ENCODE peak calls at places on chromosomes 11 and 22, in nine cellular contexts. F is AG04450, O is fibroblast of villous mesenchyme, X is breast epithelium, N is adipocyte, T is tibial nerve, P is A673, V is foreskin fibroblast, J is pancreas. I is an unnamed sample.

GRCh38 chr22:26586556-26587325 is 3.2 kb downstream of the TPST2 start:
- DNase-seq in F (no peak), O (peak), J (no peak), P (no peak), T (no peak), N (no peak), V (peak), X (no peak), I (no peak)

GRCh38 chr11:13388741-13389140 is 74.3 kb downstream of the BTBD10 start:
- DNase-seq in F (no peak), J (no peak), V (no peak), P (no peak), N (no peak), X (no peak), T (no peak), O (no peak), I (no peak)

GRCh38 chr11:82494988-82495432 is 238.7 kb downstream of the FAM181B start:
- DNase-seq in J (no peak), O (no peak), F (no peak), T (no peak), P (peak), X (no peak), N (no peak), V (no peak), I (no peak)

GRCh38 chr11:13298765-13299164 is 21.2 kb downstream of the BMAL1 start:
- DNase-seq in N (no peak), P (no peak), F (no peak), X (no peak), V (no peak), J (no peak), T (no peak), O (no peak), I (no peak)

GRCh38 chr11:85751738-85752137 is 59.2 kb downstream of the SYTL2 start:
- DNase-seq in O (no peak), F (no peak), T (no peak), J (no peak), N (no peak), V (peak), P (no peak), X (no peak), I (no peak)

GRCh38 chr22:35542157-35542971 is 1.7 kb downstream of the RASD2 start:
- DNase-seq in X (no peak), N (no peak), J (no peak), F (no peak), P (no peak), O (no peak), T (no peak), V (no peak), I (no peak)

GRCh38 chr11:44806631-44807030 is 79.9 kb downstream of the TSPAN18 start:
- DNase-seq in P (no peak), X (no peak), F (no peak), J (no peak), T (no peak), V (no peak), N (no peak), O (no peak), I (no peak)

GRCh38 chr22:16603448-16603768 is 10.8 kb upstream of the CCT8L2 start:
- DNase-seq in X (no peak), O (no peak), P (no peak), V (peak), T (no peak), F (no peak), J (no peak), N (no peak), I (no peak)

GRCh38 chr22:21455334-21456089 is 11.7 kb upstream of the TMEM191C start:
- DNase-seq in P (peak), J (no peak), X (no peak), V (no peak), T (no peak), F (no peak), N (no peak), O (no peak), I (no peak)

GRCh38 chr22:28822930-28823481 is 22.6 kb upstream of the XBP1 start:
- DNase-seq in V (no peak), T (no peak), N (no peak), X (peak), F (no peak), P (no peak), O (no peak), J (peak), I (no peak)

GRCh38 chr11:69227271-69227670 is 66.7 kb upstream of the MYEOV start:
- DNase-seq in X (no peak), J (no peak), O (no peak), P (no peak), N (no peak), V (no peak), F (no peak), T (no peak), I (peak)

GRCh38 chr22:31206896-31207687 is 5.0 kb upstream of the LIMK2 start:
- DNase-seq in F (no peak), V (no peak), X (peak), O (no peak), N (no peak), J (no peak), T (no peak), P (no peak), I (no peak)

GRCh38 chr11:73528877-73529530 is 68.9 kb downstream of the FAM168A start:
- DNase-seq in V (no peak), F (no peak), P (no peak), O (no peak), T (no peak), J (peak), N (no peak), X (no peak), I (no peak)
- H3K4me3 ChIP-seq in V (no peak), F (no peak), P (no peak), O (peak), T (peak), J (no peak), N (peak), X (peak), I (peak)

DNA sequence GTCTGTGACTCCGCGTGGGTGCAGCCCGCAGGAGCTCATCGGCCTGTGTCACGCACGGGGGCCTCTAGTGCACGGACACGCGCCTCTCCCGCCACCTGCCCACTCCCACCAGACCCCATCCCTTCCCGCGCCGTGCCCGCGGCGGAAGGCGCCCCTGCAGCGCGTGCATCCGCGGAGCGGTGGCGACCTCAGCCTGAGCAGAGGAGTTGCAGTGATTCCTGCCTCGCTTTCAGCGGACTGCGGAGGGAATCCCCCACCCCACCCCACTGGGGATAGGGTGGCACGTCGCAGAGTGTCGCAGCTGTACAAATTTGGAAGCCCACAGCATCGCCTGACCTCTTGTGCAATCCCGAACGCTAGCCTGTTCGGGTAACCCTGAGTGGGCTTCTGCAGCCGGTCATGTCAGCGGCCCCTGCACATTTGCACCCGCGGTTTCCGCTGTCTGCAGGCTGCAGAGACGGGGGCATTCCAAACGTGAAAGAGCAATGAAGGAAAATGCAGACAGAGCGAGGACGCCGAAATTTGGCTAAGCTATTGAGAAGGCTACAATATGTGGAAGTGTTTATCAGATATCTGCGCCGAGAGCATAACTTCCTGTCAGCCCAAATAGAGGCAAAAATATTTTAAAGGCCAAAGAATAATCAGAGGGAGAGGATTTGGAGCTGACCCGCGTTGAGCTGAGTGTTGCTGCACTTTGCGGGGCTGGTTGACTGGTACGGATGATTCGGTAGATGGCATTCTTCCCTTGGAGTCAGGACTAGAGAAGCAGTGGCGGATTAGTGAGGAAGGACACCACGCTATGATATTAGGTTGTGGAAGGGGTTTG is 619 bp upstream of the ARHGAP20 start:
- DNase-seq in N (peak), J (no peak), T (peak), F (no peak), V (peak), X (peak), O (peak), P (peak), I (peak)
- H3K4me3 ChIP-seq in N (peak), J (peak), T (peak), F (peak), V (peak), X (peak), O (peak), P (peak), I (peak)

DNA sequence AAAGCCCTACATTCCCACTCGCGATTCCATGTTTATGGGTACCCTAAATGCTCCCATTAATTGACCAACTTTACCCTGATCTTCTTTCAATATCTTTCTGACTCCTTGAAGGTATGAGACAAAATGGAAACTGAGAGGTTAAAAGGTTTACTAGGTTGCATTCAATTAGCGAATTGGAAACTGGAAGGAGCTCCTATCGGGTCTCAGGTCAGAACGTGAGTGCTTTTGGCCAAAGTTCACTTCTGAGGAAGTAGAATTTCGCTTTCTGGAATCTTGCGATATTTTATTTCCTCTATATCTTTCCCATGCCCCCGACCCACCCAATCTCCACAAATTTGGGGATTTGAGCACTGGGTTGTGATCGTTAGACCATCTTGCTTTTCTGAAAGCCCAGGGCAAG is 2.6 kb downstream of the EHF start:
- DNase-seq in V (no peak), P (no peak), J (no peak), O (no peak), F (no peak), X (no peak), T (no peak), N (no peak), I (no peak)
- H3K4me3 ChIP-seq in V (no peak), P (no peak), J (peak), O (no peak), F (no peak), X (peak), T (no peak), N (no peak), I (no peak)

DNA sequence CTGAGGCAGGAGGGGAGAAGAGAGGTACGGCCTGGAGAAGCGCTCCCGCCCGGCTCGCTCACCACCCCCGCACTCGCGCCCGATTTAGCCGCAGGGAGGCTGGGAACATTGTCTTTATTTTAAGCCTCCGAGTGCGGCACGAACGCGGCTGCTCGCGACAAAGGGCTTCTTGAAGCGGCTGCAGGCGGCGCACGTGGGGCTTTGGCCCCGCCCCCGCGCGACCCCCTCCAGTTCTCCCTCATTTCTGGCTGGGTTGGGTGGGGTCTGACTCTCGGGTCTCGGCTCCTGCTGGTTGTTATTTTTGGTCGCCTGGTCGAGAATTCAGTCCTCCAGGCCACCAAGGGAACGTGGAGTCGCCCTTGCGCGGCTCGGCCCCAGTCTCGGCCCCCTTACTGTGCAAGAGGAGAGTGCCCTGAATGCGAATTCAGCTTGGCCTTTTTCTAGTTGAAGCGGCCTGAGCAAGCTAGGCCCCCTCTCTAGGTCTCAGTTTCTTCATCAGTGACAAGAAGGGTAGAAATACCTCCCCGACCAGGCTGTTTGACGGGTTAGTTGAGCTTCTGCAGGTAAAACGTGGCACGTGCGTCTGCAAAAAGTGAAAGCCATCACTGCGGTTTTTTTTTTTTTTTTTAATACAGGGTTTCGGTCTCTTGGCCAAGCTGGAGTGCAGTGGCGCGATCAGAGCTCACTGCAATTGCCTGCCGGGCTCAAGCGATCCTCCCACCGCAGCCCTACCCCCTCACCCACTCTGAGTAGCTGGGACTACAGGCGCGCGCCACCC is 2.7 kb upstream of the CHRM1 start:
- DNase-seq in J (no peak), O (no peak), V (peak), F (no peak), P (peak), N (no peak), X (no peak), T (no peak), I (no peak)
- H3K4me3 ChIP-seq in J (peak), O (no peak), V (peak), F (peak), P (peak), N (peak), X (peak), T (peak), I (peak)

GRCh38 chr11:504053-504993 is 2.7 kb downstream of the RNH1 start:
- DNase-seq in V (peak), F (no peak), J (no peak), T (peak), O (peak), N (peak), X (no peak), P (no peak), I (peak)
- H3K4me3 ChIP-seq in V (peak), F (peak), J (peak), T (peak), O (peak), N (peak), X (peak), P (peak), I (peak)

GRCh38 chr11:126437731-126438130 is 82.2 kb downstream of the ST3GAL4 start:
- DNase-seq in V (no peak), J (no peak), T (no peak), P (no peak), O (no peak), N (no peak), F (no peak), X (no peak), I (no peak)
- H3K4me3 ChIP-seq in V (no peak), J (no peak), T (no peak), P (no peak), O (no peak), N (no peak), F (no peak), X (no peak), I (no peak)

DNA sequence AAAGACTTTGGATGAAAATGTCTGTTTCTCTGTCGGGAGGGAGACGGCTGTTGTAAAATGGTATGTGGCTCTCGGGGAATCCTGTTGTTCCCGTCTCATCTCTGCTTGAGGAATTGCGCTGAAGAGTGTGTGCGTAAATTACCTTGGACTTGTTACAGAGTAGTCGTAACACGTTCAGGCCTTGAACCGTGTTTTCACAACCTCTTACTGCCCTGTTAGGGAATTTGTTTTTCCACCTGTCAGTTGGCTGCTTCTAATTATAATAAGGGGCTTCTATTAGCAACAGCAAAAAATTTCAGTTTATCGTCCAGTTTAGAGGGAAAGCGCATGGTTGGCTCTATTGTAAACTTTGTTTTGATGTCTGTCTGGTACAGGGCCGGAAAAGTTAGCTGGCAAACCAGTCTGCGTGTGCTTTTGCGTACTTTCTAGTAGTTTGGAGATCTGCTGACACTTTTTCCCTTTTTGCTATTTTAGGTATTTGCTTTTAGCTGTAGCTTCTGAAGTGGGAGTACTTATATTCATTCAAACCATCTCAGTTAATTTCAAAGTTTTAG is 1.5 kb downstream of the HIPK3 start:
- DNase-seq in P (no peak), J (no peak), T (peak), F (no peak), O (no peak), N (no peak), X (no peak), V (no peak), I (no peak)
- H3K4me3 ChIP-seq in P (peak), J (peak), T (peak), F (peak), O (peak), N (peak), X (peak), V (peak), I (peak)

DNA sequence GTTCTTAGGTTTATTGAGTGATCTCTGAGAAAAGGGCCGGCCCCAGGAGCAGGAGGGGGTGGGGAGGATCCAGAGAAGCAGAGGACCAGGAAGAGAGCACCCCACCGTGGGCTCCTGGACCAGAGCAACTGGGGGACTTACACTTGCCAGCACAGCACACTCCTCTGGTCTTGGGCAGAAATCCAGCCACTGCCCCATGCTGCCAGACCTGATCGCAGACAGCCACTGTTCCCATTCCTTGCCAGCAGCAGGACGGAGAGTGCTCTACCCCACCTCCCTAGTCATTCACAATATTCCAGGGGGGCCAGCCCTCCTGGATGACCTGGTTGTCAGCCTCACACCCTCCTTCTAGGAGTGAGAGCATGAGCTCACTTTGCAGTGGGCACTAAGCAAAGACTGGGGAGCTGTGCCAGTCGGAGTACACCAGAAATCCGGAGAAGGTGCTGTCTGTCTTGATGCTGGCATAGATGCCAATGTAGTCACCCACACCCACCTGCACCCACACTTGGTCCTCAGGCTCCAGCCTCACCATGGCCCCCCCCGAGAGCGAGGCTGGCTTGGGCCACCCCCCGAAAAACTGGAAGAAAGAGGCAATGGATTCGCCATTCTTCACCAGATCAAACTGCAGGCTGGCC is 1.6 kb downstream of the C1QTNF5 start:
- DNase-seq in N (peak), P (no peak), O (no peak), J (no peak), F (no peak), V (no peak), T (no peak), X (no peak), I (no peak)
- H3K4me3 ChIP-seq in N (peak), P (peak), O (peak), J (peak), F (peak), V (peak), T (peak), X (peak), I (peak)

GRCh38 chr22:33202455-33202854 is 144.3 kb upstream of the SYN3 start:
- DNase-seq in F (no peak), O (no peak), J (no peak), T (no peak), V (no peak), P (no peak), N (no peak), X (no peak), I (no peak)

GRCh38 chr22:33210129-33210784 is 152.1 kb upstream of the SYN3 start:
- DNase-seq in J (peak), O (peak), V (peak), P (peak), X (no peak), F (no peak), T (no peak), N (peak), I (no peak)

DNA sequence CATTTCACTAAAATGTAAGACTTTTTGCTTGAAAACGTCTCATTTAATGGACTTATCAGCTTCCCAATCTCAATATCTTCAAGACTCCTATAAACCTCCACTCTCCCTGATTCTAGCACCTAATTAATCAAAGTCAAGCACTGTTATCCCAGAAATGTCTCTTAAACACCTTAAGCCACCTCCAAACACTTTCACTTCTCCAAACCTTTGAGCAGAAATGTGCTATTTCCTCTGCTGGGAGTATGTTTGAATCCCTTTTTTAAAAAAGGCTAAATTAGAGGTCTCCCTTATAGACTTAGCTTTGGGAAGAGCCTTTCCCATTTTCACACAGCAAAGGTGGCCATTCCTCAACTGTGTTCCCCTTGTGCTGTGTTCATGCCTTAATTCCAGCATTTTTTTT is 146.2 kb upstream of the SYN3 start:
- DNase-seq in O (no peak), X (no peak), V (no peak), J (no peak), P (no peak), F (no peak), T (no peak), N (no peak), I (no peak)
- H3K4me3 ChIP-seq in O (no peak), X (no peak), V (no peak), J (no peak), P (no peak), F (no peak), T (no peak), N (no peak), I (no peak)

DNA sequence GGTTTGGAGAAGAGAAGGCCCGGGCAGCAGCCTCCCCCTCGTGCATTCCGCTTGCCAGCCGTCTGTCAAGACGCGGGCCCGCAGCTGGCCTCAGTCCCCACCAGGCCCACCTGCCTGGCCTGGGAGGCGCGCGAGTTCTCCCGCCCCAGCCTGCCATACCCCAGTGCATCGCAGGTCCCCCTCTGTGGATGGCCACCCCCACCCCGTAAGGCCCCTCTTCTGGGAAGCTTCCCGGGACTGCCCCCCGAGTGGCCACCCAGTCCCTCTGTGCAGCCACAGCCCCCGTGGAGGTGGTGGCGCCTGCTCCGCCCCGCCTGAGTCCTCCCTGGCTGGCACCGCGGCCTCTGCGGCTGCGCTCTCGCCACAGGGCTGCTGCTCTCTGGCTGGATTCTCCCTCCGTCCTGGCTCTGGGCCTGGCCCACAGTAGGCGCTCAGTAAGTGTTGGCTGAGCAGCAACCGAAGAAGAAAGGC is 74.0 kb upstream of the TCF20 start:
- DNase-seq in J (no peak), T (no peak), V (peak), X (no peak), F (no peak), P (peak), N (no peak), O (no peak), I (no peak)
- H3K4me3 ChIP-seq in J (no peak), T (peak), V (peak), X (peak), F (peak), P (peak), N (no peak), O (no peak), I (peak)

I was measured in coronary artery.